ENCODE peak calls at places on chromosomes 11 and 22, in four cellular contexts. One of them, this sample, is unnamed.

GRCh38 chr22:46970411-46971123 is 208.1 kb downstream of the TBC1D22A start:
- DNase-seq in lower leg skin: no peak
- DNase-seq in natural killer cell: no peak
- DNase-seq in heart right ventricle: no peak
- DNase-seq in this sample: no peak

GRCh38 chr11:1881442-1882264 is 10.0 kb downstream of the PRR33 start:
- DNase-seq in lower leg skin: no peak
- DNase-seq in natural killer cell: no peak
- DNase-seq in heart right ventricle: peak; percentile 75
- DNase-seq in this sample: no peak

GRCh38 chr11:66100272-66101037 is 30.4 kb downstream of the PACS1 start:
- DNase-seq in lower leg skin: peak; percentile 77
- DNase-seq in natural killer cell: peak; percentile 48
- DNase-seq in heart right ventricle: peak; percentile 66
- DNase-seq in this sample: no peak

GRCh38 chr22:40676644-40677043 is 2.6 kb upstream of the MCHR1 start:
- DNase-seq in lower leg skin: no peak
- DNase-seq in natural killer cell: no peak
- DNase-seq in heart right ventricle: no peak
- DNase-seq in this sample: no peak

GRCh38 chr11:126279191-126279590 is 3.7 kb upstream of the TIRAP start:
- DNase-seq in lower leg skin: no peak
- DNase-seq in natural killer cell: no peak
- DNase-seq in heart right ventricle: no peak
- DNase-seq in this sample: no peak

GRCh38 chr11:2990617-2991476 is 1.3 kb downstream of the NAP1L4 start:
- DNase-seq in lower leg skin: no peak
- DNase-seq in natural killer cell: no peak
- DNase-seq in heart right ventricle: no peak
- DNase-seq in this sample: no peak

GRCh38 chr11:111310088-111310487 is 11.7 kb downstream of the POU2AF3 start:
- DNase-seq in lower leg skin: no peak
- DNase-seq in natural killer cell: no peak
- DNase-seq in heart right ventricle: no peak
- DNase-seq in this sample: no peak

GRCh38 chr22:48581821-48582469 is 1245.7 kb downstream of the BRD1 start:
- DNase-seq in lower leg skin: no peak
- DNase-seq in natural killer cell: no peak
- DNase-seq in heart right ventricle: no peak
- DNase-seq in this sample: no peak

GRCh38 chr11:64028398-64029115 is 7.2 kb upstream of the FLRT1 start:
- DNase-seq in lower leg skin: no peak
- DNase-seq in natural killer cell: no peak
- DNase-seq in heart right ventricle: no peak
- DNase-seq in this sample: peak; percentile 54

GRCh38 chr11:69697861-69698260 is 6.0 kb downstream of the FGF19 start:
- DNase-seq in lower leg skin: no peak
- DNase-seq in natural killer cell: no peak
- DNase-seq in heart right ventricle: no peak
- DNase-seq in this sample: no peak

GRCh38 chr11:86138958-86139357 is 70.1 kb upstream of the PICALM start:
- DNase-seq in lower leg skin: no peak
- DNase-seq in natural killer cell: no peak
- DNase-seq in heart right ventricle: no peak
- DNase-seq in this sample: no peak

GRCh38 chr22:23777776-23778575 is 5.3 kb downstream of the MMP11 start:
- DNase-seq in lower leg skin: no peak
- DNase-seq in natural killer cell: no peak
- DNase-seq in heart right ventricle: peak; percentile 73
- DNase-seq in this sample: no peak

GRCh38 chr11:104918113-104918824 is 20.0 kb upstream of the CASP12 start:
- DNase-seq in lower leg skin: no peak
- DNase-seq in natural killer cell: no peak
- DNase-seq in heart right ventricle: no peak
- DNase-seq in this sample: no peak

GRCh38 chr22:37639771-37640590 is 512 bp downstream of the SH3BP1 start:
- DNase-seq in lower leg skin: no peak
- DNase-seq in natural killer cell: no peak
- DNase-seq in heart right ventricle: no peak
- DNase-seq in this sample: no peak

GRCh38 chr11:12483604-12484003 is 106.2 kb downstream of the PARVA start:
- DNase-seq in lower leg skin: no peak
- DNase-seq in natural killer cell: no peak
- DNase-seq in heart right ventricle: peak; percentile 23
- DNase-seq in this sample: no peak

GRCh38 chr11:43937434-43938411 is 4.7 kb upstream of the C11orf96 start:
- DNase-seq in lower leg skin: no peak
- DNase-seq in natural killer cell: no peak
- DNase-seq in heart right ventricle: no peak
- DNase-seq in this sample: no peak

GRCh38 chr11:94838027-94838610 is 70.0 kb downstream of the AMOTL1 start:
- DNase-seq in lower leg skin: no peak
- DNase-seq in natural killer cell: no peak
- DNase-seq in heart right ventricle: no peak
- DNase-seq in this sample: no peak

GRCh38 chr11:61123775-61124571 is 21.7 kb downstream of the CD5 start:
- DNase-seq in lower leg skin: no peak
- DNase-seq in natural killer cell: peak; percentile 35
- DNase-seq in heart right ventricle: no peak
- DNase-seq in this sample: no peak

GRCh38 chr11:1304376-1304775 is 5.1 kb downstream of the TOLLIP start:
- DNase-seq in lower leg skin: no peak
- DNase-seq in natural killer cell: no peak
- DNase-seq in heart right ventricle: no peak
- DNase-seq in this sample: no peak

GRCh38 chr11:115606223-115607220 is 102.3 kb upstream of the CADM1 start:
- DNase-seq in lower leg skin: no peak
- DNase-seq in natural killer cell: no peak
- DNase-seq in heart right ventricle: peak; percentile 31
- DNase-seq in this sample: no peak

GRCh38 chr11:128187829-128188228 is 399.5 kb downstream of the ETS1 start:
- DNase-seq in lower leg skin: no peak
- DNase-seq in natural killer cell: no peak
- DNase-seq in heart right ventricle: no peak
- DNase-seq in this sample: no peak

GRCh38 chr11:8567597-8568198 is 26.3 kb downstream of the STK33 start:
- DNase-seq in lower leg skin: no peak
- DNase-seq in natural killer cell: no peak
- DNase-seq in heart right ventricle: no peak
- DNase-seq in this sample: no peak

GRCh38 chr22:42726811-42727210 is 6.1 kb upstream of the A4GALT start:
- DNase-seq in lower leg skin: no peak
- DNase-seq in natural killer cell: no peak
- DNase-seq in heart right ventricle: no peak
- DNase-seq in this sample: no peak

GRCh38 chr11:69005183-69005630 is 7.8 kb downstream of the MRGPRF start:
- DNase-seq in lower leg skin: no peak
- DNase-seq in natural killer cell: no peak
- DNase-seq in heart right ventricle: no peak
- DNase-seq in this sample: peak; percentile 7

GRCh38 chr22:24335529-24335928 is 64.9 kb downstream of the SPECC1L start:
- DNase-seq in lower leg skin: no peak
- DNase-seq in natural killer cell: no peak
- DNase-seq in heart right ventricle: no peak
- DNase-seq in this sample: no peak

GRCh38 chr11:134751825-134752224 is 339.8 kb upstream of the B3GAT1 start:
- DNase-seq in lower leg skin: no peak
- DNase-seq in natural killer cell: no peak
- DNase-seq in heart right ventricle: no peak
- DNase-seq in this sample: no peak

GRCh38 chr11:122101625-122102291 is 14.3 kb downstream of the BLID start:
- DNase-seq in lower leg skin: peak; percentile 48
- DNase-seq in natural killer cell: no peak
- DNase-seq in heart right ventricle: peak; percentile 44
- DNase-seq in this sample: peak; percentile 19

GRCh38 chr22:33397381-33397907 is 339.3 kb upstream of the SYN3 start:
- DNase-seq in lower leg skin: no peak
- DNase-seq in natural killer cell: no peak
- DNase-seq in heart right ventricle: no peak
- DNase-seq in this sample: no peak

GRCh38 chr11:101323997-101324396 is 194.4 kb upstream of the PGR start:
- DNase-seq in lower leg skin: no peak
- DNase-seq in natural killer cell: no peak
- DNase-seq in heart right ventricle: no peak
- DNase-seq in this sample: no peak

GRCh38 chr11:362642-363442 is 6.5 kb upstream of the B4GALNT4 start:
- DNase-seq in lower leg skin: no peak
- DNase-seq in natural killer cell: no peak
- DNase-seq in heart right ventricle: no peak
- DNase-seq in this sample: no peak

GRCh38 chr11:18046116-18046777 is at the start of gene TPH1:
- DNase-seq in lower leg skin: no peak
- DNase-seq in natural killer cell: no peak
- DNase-seq in heart right ventricle: peak; percentile 50
- DNase-seq in this sample: peak; percentile 27

GRCh38 chr11:13663631-13664071 is 4.8 kb upstream of the FAR1 start:
- DNase-seq in lower leg skin: no peak
- DNase-seq in natural killer cell: no peak
- DNase-seq in heart right ventricle: no peak
- DNase-seq in this sample: no peak

GRCh38 chr11:76665172-76665571 is 5.4 kb downstream of the LRRC32 start:
- DNase-seq in lower leg skin: no peak
- DNase-seq in natural killer cell: no peak
- DNase-seq in heart right ventricle: no peak
- DNase-seq in this sample: no peak

GRCh38 chr22:28904211-28904808 is 20.9 kb downstream of the ZNRF3 start:
- DNase-seq in lower leg skin: no peak
- DNase-seq in natural killer cell: no peak
- DNase-seq in heart right ventricle: no peak
- DNase-seq in this sample: no peak

GRCh38 chr11:14357843-14358728 is 897 bp downstream of the RRAS2 start:
- DNase-seq in lower leg skin: no peak
- DNase-seq in natural killer cell: peak; percentile 57
- DNase-seq in heart right ventricle: peak; percentile 54
- DNase-seq in this sample: peak; percentile 60

GRCh38 chr22:27965547-27965946 is 46.5 kb upstream of the PITPNB start:
- DNase-seq in lower leg skin: no peak
- DNase-seq in natural killer cell: no peak
- DNase-seq in heart right ventricle: no peak
- DNase-seq in this sample: no peak

GRCh38 chr11:28606930-28607329 is 498.7 kb downstream of the METTL15 start:
- DNase-seq in lower leg skin: no peak
- DNase-seq in natural killer cell: no peak
- DNase-seq in heart right ventricle: no peak
- DNase-seq in this sample: no peak

GRCh38 chr11:4087551-4087950 is 7.0 kb upstream of the RRM1 start:
- DNase-seq in lower leg skin: no peak
- DNase-seq in natural killer cell: no peak
- DNase-seq in heart right ventricle: no peak
- DNase-seq in this sample: no peak
- TF ChIP-seq CTCF in lower leg skin: no peak
- TF ChIP-seq CTCF in natural killer cell: no peak
- TF ChIP-seq CTCF in heart right ventricle: no peak
- TF ChIP-seq CTCF in this sample: no peak

DNA sequence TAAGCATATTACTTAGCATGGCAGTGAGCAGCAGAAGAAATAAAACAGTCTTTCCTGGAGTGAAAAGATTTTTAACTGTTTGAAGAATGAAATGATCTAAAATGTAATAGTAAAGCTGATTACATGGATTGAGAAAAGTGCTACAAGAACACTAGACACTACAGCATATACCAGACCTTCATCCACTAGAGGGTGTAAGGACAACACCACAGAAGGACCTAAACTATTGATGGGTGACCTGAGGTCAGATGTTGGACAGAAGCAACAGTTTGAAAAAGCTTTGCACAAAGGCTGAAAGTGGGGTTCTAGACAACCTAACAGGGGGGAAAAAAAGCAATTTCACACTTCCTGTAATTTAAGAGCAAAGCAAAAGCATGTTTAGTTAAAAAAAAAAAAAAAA is 97.7 kb downstream of the RBFOX2 start:
- DNase-seq in lower leg skin: no peak
- DNase-seq in natural killer cell: no peak
- DNase-seq in heart right ventricle: no peak
- DNase-seq in this sample: no peak
- TF ChIP-seq CTCF in lower leg skin: no peak
- TF ChIP-seq CTCF in natural killer cell: no peak
- TF ChIP-seq CTCF in heart right ventricle: peak; percentile 69
- TF ChIP-seq CTCF in this sample: peak; percentile 65

GRCh38 chr11:78801161-78801884 is 226.7 kb upstream of the NARS2 start:
- DNase-seq in lower leg skin: peak; percentile 76
- DNase-seq in natural killer cell: no peak
- DNase-seq in heart right ventricle: no peak
- DNase-seq in this sample: no peak

GRCh38 chr11:78802058-78802633 is 227.5 kb upstream of the NARS2 start:
- DNase-seq in lower leg skin: no peak
- DNase-seq in natural killer cell: no peak
- DNase-seq in heart right ventricle: no peak
- DNase-seq in this sample: no peak

GRCh38 chr11:78800089-78800690 is 225.5 kb upstream of the NARS2 start:
- DNase-seq in lower leg skin: no peak
- DNase-seq in natural killer cell: no peak
- DNase-seq in heart right ventricle: no peak
- DNase-seq in this sample: no peak

GRCh38 chr11:78798567-78799170 is 224.0 kb upstream of the NARS2 start:
- DNase-seq in lower leg skin: peak; percentile 61
- DNase-seq in natural killer cell: no peak
- DNase-seq in heart right ventricle: peak; percentile 75
- DNase-seq in this sample: peak; percentile 58

DNA sequence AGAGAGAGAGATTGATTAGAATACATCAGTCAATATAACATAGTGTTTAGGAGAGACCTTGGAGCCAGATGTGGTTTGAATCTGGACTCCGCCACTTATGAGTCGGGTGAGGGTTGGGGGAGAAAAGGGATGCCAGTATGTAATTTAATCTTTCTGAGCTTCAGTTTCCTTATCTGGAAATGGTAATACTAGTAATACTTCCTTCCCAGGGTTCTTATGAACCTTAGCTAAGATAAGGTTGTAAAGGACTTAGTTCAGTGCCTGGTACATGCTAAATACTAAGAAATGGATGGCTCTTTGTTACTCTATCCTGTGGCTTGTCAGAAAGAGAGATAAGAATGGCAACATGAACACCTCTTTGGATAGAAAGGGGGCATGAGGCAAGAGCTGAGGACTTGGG is 226.1 kb upstream of the NARS2 start:
- DNase-seq in lower leg skin: no peak
- DNase-seq in natural killer cell: no peak
- DNase-seq in heart right ventricle: no peak
- DNase-seq in this sample: no peak
- TF ChIP-seq CTCF in lower leg skin: no peak
- TF ChIP-seq CTCF in natural killer cell: no peak
- TF ChIP-seq CTCF in heart right ventricle: no peak
- TF ChIP-seq CTCF in this sample: no peak

DNA sequence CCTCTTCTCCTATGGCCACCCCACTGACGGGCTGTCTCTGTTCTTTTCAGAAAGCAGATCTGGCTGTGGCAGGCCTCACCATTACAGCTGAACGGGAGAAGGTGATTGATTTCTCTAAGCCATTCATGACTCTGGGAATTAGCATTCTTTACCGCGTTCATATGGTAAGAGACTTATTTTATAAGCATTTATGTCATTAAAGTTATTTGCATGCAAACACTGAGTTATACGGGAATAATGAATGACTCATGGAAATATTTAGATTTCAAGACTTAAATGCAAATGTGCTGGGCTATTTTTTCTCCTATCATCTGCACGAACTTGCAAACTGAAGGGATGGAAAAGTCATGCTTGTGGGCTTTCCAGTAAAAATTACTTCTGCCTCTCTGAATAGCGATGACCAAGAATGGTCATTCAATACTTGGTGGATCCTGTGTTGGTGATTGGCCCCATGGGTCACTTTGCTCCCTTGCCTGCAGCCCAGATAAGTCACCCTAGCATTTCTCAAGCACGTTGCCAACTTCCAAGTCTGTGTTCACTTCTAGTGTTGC is 83.5 kb upstream of the TBCEL start:
- DNase-seq in lower leg skin: no peak
- DNase-seq in natural killer cell: no peak
- DNase-seq in heart right ventricle: no peak
- DNase-seq in this sample: no peak
- TF ChIP-seq CTCF in lower leg skin: no peak
- TF ChIP-seq CTCF in natural killer cell: no peak
- TF ChIP-seq CTCF in heart right ventricle: no peak
- TF ChIP-seq CTCF in this sample: no peak